ENCODE peak calls at places on chromosomes 4 and X, in eight cellular contexts. T, E, M, Z, G, K, L and F are unnamed samples.

GRCh38 chr4:4603067-4603466 is 61.2 kb upstream of the STX18 start:
- DNase-seq in T (no peak), E (no peak), M (no peak), Z (no peak), G (no peak), K (no peak), L (no peak), F (no peak)

GRCh38 chr4:139493176-139493575 is 39.3 kb downstream of the RAB33B start:
- DNase-seq in T (no peak), E (no peak), M (no peak), Z (no peak), G (no peak), K (no peak), L (no peak), F (no peak)

GRCh38 chr4:145709843-145710242 is 29.9 kb downstream of the C4orf51 start:
- DNase-seq in T (peak), E (no peak), M (no peak), Z (no peak), G (no peak), K (no peak), L (no peak), F (no peak)

GRCh38 chr4:185839204-185839712 is 27.3 kb upstream of the SORBS2 start:
- DNase-seq in T (peak), E (peak), M (peak), Z (no peak), G (no peak), K (peak), L (no peak), F (no peak)

GRCh38 chr4:8063974-8064563 is 94.5 kb downstream of the ABLIM2 start:
- DNase-seq in T (no peak), E (no peak), M (no peak), Z (no peak), G (no peak), K (no peak), L (no peak), F (no peak)

GRCh38 chr4:83139514-83140156 is 25.1 kb upstream of the PLAC8 start:
- DNase-seq in T (no peak), E (no peak), M (no peak), Z (no peak), G (peak), K (no peak), L (no peak), F (no peak)

GRCh38 chrX:129744881-129745321 is 6.1 kb downstream of the XPNPEP2 start:
- DNase-seq in T (no peak), E (no peak), M (no peak), Z (no peak), G (no peak), K (no peak), L (no peak), F (no peak)

GRCh38 chrX:97747346-97747745 is 863.6 kb downstream of the RPA4 start:
- DNase-seq in T (no peak), E (no peak), M (no peak), Z (no peak), G (no peak), K (no peak), L (no peak), F (no peak)

GRCh38 chrX:111515298-111515697 is 3.9 kb downstream of the SERTM2 start:
- DNase-seq in T (no peak), E (no peak), M (no peak), Z (no peak), G (no peak), K (no peak), L (no peak), F (no peak)

GRCh38 chr4:67928547-67928946 is 34.7 kb downstream of the TMPRSS11A start:
- DNase-seq in T (no peak), E (no peak), M (no peak), Z (no peak), G (no peak), K (no peak), L (no peak), F (peak)

GRCh38 chrX:103674531-103675454 is 11.7 kb downstream of the MORF4L2 start:
- DNase-seq in T (peak), E (no peak), M (no peak), Z (no peak), G (no peak), K (no peak), L (no peak), F (no peak)

GRCh38 chr4:136277741-136278140 is 1254.6 kb downstream of the PCDH18 start:
- DNase-seq in T (no peak), E (no peak), M (no peak), Z (no peak), G (no peak), K (no peak), L (no peak), F (no peak)

GRCh38 chrX:78746496-78746895 is 1.0 kb upstream of the LPAR4 start:
- DNase-seq in T (no peak), E (no peak), M (peak), Z (no peak), G (no peak), K (peak), L (no peak), F (no peak)

GRCh38 chr4:108303488-108304177 is 134.9 kb upstream of the LEF1 start:
- DNase-seq in T (peak), E (no peak), M (no peak), Z (no peak), G (no peak), K (no peak), L (no peak), F (no peak)

GRCh38 chrX:94932278-94932965 is 1258.4 kb downstream of the FAM133A start:
- DNase-seq in T (no peak), E (no peak), M (no peak), Z (no peak), G (no peak), K (no peak), L (peak), F (no peak)

GRCh38 chr4:70844180-70844579 is 4.5 kb upstream of the GRSF1 start:
- DNase-seq in T (no peak), E (no peak), M (no peak), Z (no peak), G (no peak), K (no peak), L (peak), F (no peak)

GRCh38 chrX:110509778-110510510 is 151.3 kb downstream of the RTL9 start:
- DNase-seq in T (no peak), E (no peak), M (no peak), Z (no peak), G (no peak), K (no peak), L (no peak), F (no peak)

GRCh38 chrX:71637253-71637618 is 18.9 kb upstream of the CXCR3 start:
- DNase-seq in T (peak), E (no peak), M (no peak), Z (no peak), G (no peak), K (no peak), L (no peak), F (no peak)

GRCh38 chr4:149311076-149311475 is 504.6 kb downstream of the IQCM start:
- DNase-seq in T (no peak), E (no peak), M (no peak), Z (no peak), G (no peak), K (no peak), L (no peak), F (no peak)

GRCh38 chr4:148914301-148914700 is 472.1 kb upstream of the NR3C2 start:
- DNase-seq in T (no peak), E (no peak), M (no peak), Z (no peak), G (no peak), K (no peak), L (no peak), F (no peak)

GRCh38 chrX:108468486-108468885 is 28.8 kb downstream of the COL4A5 start:
- DNase-seq in T (peak), E (no peak), M (no peak), Z (no peak), G (no peak), K (no peak), L (no peak), F (no peak)

GRCh38 chr4:187565416-187565815 is 430.2 kb upstream of the ZFP42 start:
- DNase-seq in T (no peak), E (no peak), M (peak), Z (no peak), G (no peak), K (no peak), L (no peak), F (no peak)

GRCh38 chr4:187558391-187558790 is 437.2 kb upstream of the ZFP42 start:
- DNase-seq in T (peak), E (no peak), M (no peak), Z (no peak), G (no peak), K (no peak), L (no peak), F (no peak)

GRCh38 chr4:187562345-187562744 is 433.2 kb upstream of the ZFP42 start:
- DNase-seq in T (no peak), E (no peak), M (no peak), Z (no peak), G (no peak), K (no peak), L (no peak), F (no peak)
- TF ChIP-seq USF2 in T (no peak), E (no peak), M (no peak), Z (no peak), G (no peak), K (no peak), L (no peak), F (no peak)

GRCh38 chrX:17844236-17844635 is 16.9 kb downstream of the RAI2 start:
- DNase-seq in T (no peak), E (no peak), M (no peak), Z (no peak), G (no peak), K (no peak), L (no peak), F (no peak)

GRCh38 chrX:17842769-17843525 is 18.2 kb downstream of the RAI2 start:
- DNase-seq in T (no peak), E (no peak), M (no peak), Z (no peak), G (no peak), K (no peak), L (no peak), F (no peak)

GRCh38 chrX:17848545-17849265 is 12.4 kb downstream of the RAI2 start:
- DNase-seq in T (no peak), E (no peak), M (no peak), Z (no peak), G (no peak), K (no peak), L (no peak), F (no peak)

GRCh38 chrX:17851854-17852253 is 9.2 kb downstream of the RAI2 start:
- DNase-seq in T (no peak), E (no peak), M (no peak), Z (no peak), G (no peak), K (no peak), L (no peak), F (no peak)

GRCh38 chrX:17846045-17846444 is 15.1 kb downstream of the RAI2 start:
- DNase-seq in T (no peak), E (no peak), M (no peak), Z (no peak), G (no peak), K (no peak), L (no peak), F (no peak)
- TF ChIP-seq USF2 in T (no peak), E (no peak), M (no peak), Z (no peak), G (no peak), K (no peak), L (no peak), F (no peak)

GRCh38 chr4:38082424-38083374 is 122.5 kb downstream of the PTTG2 start:
- DNase-seq in T (peak), E (no peak), M (no peak), Z (no peak), G (no peak), K (no peak), L (no peak), F (no peak)
- TF ChIP-seq USF2 in T (no peak), E (no peak), M (no peak), Z (no peak), G (no peak), K (no peak), L (no peak), F (no peak)

GRCh38 chr4:6674500-6675149 is 19.1 kb upstream of the S100P start:
- DNase-seq in T (peak), E (no peak), M (no peak), Z (peak), G (peak), K (no peak), L (peak), F (peak)
- TF ChIP-seq USF2 in T (no peak), E (no peak), M (no peak), Z (no peak), G (no peak), K (no peak), L (no peak), F (no peak)

GRCh38 chr4:184235526-184235925 is 17.9 kb upstream of the ENPP6 start:
- DNase-seq in T (no peak), E (no peak), M (no peak), Z (no peak), G (no peak), K (no peak), L (no peak), F (no peak)

GRCh38 chr4:184232975-184233374 is 15.3 kb upstream of the ENPP6 start:
- DNase-seq in T (no peak), E (no peak), M (no peak), Z (no peak), G (no peak), K (no peak), L (no peak), F (no peak)

GRCh38 chr4:184231573-184231972 is 13.9 kb upstream of the ENPP6 start:
- DNase-seq in T (no peak), E (no peak), M (no peak), Z (no peak), G (no peak), K (no peak), L (no peak), F (no peak)

GRCh38 chr4:184234155-184234554 is 16.5 kb upstream of the ENPP6 start:
- DNase-seq in T (no peak), E (no peak), M (no peak), Z (no peak), G (no peak), K (no peak), L (no peak), F (no peak)

GRCh38 chr4:184232212-184232611 is 14.5 kb upstream of the ENPP6 start:
- DNase-seq in T (no peak), E (no peak), M (no peak), Z (no peak), G (peak), K (no peak), L (no peak), F (no peak)
- TF ChIP-seq USF2 in T (no peak), E (no peak), M (no peak), Z (no peak), G (peak), K (no peak), L (no peak), F (no peak)

GRCh38 chrX:9503261-9503660 is 38.4 kb downstream of the TBL1X start:
- DNase-seq in T (no peak), E (no peak), M (no peak), Z (no peak), G (no peak), K (no peak), L (no peak), F (no peak)

GRCh38 chrX:9498236-9498635 is 33.4 kb downstream of the TBL1X start:
- DNase-seq in T (peak), E (no peak), M (no peak), Z (peak), G (no peak), K (no peak), L (no peak), F (no peak)

GRCh38 chrX:9501362-9501761 is 36.5 kb downstream of the TBL1X start:
- DNase-seq in T (no peak), E (no peak), M (peak), Z (no peak), G (no peak), K (no peak), L (no peak), F (no peak)

GRCh38 chrX:9495496-9495895 is 30.6 kb downstream of the TBL1X start:
- DNase-seq in T (no peak), E (no peak), M (no peak), Z (no peak), G (no peak), K (no peak), L (no peak), F (no peak)

DNA sequence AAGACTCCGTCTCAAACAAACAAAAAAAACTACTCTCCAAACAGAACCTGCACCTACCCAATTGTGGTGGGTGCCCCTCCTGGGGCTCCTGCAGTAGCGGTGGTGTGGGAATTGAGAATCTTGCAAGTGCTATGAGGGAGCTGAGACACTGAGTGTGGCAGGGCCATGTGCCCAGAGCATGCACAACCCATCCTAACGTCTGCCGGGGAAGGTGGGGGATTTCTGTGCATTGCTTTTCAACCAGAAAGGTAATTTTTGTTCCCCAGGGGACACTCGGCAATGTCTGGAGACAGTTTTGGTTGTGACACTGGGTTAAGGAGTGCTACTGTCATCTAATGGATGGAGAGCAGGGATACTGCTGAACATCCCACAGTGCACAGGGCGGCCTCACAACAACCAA is 35.7 kb downstream of the TBL1X start:
- DNase-seq in T (no peak), E (no peak), M (no peak), Z (no peak), G (no peak), K (no peak), L (no peak), F (no peak)
- TF ChIP-seq USF2 in T (no peak), E (no peak), M (no peak), Z (no peak), G (no peak), K (no peak), L (no peak), F (no peak)

GRCh38 chr4:73221734-73222133 is 36.9 kb downstream of the ANKRD17 start:
- DNase-seq in T (no peak), E (no peak), M (no peak), Z (no peak), G (no peak), K (no peak), L (no peak), F (no peak)
- TF ChIP-seq USF2 in T (no peak), E (no peak), M (no peak), Z (no peak), G (no peak), K (no peak), L (no peak), F (no peak)

DNA sequence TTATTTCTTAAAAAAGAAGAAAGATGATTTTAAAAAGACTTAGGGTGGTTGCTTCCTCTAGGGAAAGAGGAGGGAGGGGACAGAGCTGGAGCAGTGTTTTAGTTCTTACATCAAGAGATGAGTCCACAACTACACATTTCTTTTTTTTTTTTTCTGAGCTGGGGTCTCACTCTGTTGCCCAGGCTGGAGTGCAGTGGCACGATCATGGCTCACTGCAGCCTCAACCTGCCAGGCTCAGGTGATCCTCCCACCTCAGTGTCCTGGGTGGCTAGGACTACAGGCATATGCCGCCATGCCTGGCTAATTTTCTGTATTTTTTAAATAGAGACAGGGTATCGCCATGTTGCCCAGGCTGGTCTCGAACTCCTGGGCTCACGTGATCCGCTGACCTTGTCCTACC is 17.2 kb downstream of the SH3KBP1 start:
- DNase-seq in T (no peak), E (no peak), M (no peak), Z (no peak), G (no peak), K (no peak), L (no peak), F (no peak)
- TF ChIP-seq USF2 in T (no peak), E (no peak), M (no peak), Z (no peak), G (no peak), K (no peak), L (no peak), F (no peak)

DNA sequence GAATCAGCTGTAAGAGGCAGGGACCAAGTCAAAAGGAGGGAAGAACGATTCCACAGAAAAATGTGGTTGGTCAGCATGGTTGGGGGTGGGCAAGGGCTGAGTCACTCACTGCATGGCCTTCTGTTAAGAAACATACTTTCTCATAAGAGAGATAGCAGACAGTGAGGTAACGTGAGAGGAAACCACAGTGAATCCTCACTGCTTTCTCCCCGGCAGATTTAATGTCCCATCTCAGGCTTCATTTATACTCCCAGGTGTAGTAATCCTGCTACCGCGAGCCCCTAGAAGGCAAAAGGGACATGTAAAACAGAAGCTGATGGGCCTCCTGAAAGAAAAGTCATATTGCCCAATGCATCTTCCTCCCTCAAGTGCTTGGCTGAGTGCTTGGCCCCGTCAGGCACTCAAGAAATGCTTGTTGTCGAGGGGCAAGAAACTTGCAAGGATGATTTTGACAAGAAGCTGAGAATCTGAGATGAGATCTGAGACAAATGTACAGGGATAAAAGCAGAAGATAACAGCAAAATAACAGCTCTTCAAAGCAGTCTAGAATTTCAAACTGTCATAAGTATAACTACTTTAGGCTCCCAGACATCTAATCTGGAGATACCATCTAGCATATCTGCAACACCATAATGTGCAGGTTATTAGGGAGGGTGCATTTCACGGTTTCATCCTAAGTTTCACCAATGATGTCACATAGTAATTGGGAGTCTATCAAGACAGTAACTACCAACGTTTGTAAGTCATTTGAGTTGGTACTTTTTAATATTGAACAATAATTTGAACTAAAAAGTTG is 40.2 kb downstream of the SH3KBP1 start:
- DNase-seq in T (peak), E (peak), M (no peak), Z (no peak), G (no peak), K (no peak), L (no peak), F (peak)
- TF ChIP-seq USF2 in T (no peak), E (no peak), M (no peak), Z (no peak), G (no peak), K (no peak), L (no peak), F (no peak)

GRCh38 chr4:12692815-12693214 is 791.3 kb downstream of the RAB28 start:
- DNase-seq in T (no peak), E (no peak), M (no peak), Z (no peak), G (no peak), K (no peak), L (no peak), F (no peak)

GRCh38 chr4:12689457-12689856 is 794.7 kb downstream of the RAB28 start:
- DNase-seq in T (no peak), E (no peak), M (no peak), Z (no peak), G (no peak), K (no peak), L (no peak), F (no peak)

GRCh38 chr4:12691168-12691567 is 793.0 kb downstream of the RAB28 start:
- DNase-seq in T (no peak), E (no peak), M (no peak), Z (no peak), G (no peak), K (no peak), L (no peak), F (no peak)
- TF ChIP-seq USF2 in T (no peak), E (no peak), M (no peak), Z (no peak), G (no peak), K (no peak), L (no peak), F (no peak)